ENCODE peak calls at places on chromosome 17, in ten cellular contexts. F is ELF-1; T is AG09319; G is stimulated activated CD8-positive, alpha-beta memory T cell treated with anti-CD3 and anti-CD28 coated beads, Interleukin-4, amount 100 ng/mL, for 4 hours; V is T-helper 2 cell; O is stimulated activated CD4-positive, alpha-beta T cell treated with anti-CD3 and anti-CD28 coated beads, Interleukin-4, amount 100 ng/mL, for 24 hours; P is occipital lobe; S is Ammon's horn; E is GM12864; R is activated T-helper 2 cell treated with anti-CD3 and anti-CD28 coated beads, Interferon-gamma antibody, Interleukin-2, Interleukin-4, amounts not matched to agents 10 μg/mL and 5 μg/mL and 100 μg/mL, durations not matched to agents 14 hours and 24 hours and 36 hours. D is an unnamed sample.

GRCh38 chr17:11514981-11515680 is 83.1 kb upstream of the DNAH9 start:
- DNase-seq in V (no peak), S (no peak), T (no peak), F (no peak), G (no peak), E (no peak), O (no peak), R (no peak), P (no peak), D (no peak)

GRCh38 chr17:30095507-30096244 is 20.9 kb upstream of the NSRP1 start:
- DNase-seq in G (no peak), S (peak), F (peak), P (no peak), R (no peak), E (no peak), O (no peak), V (no peak), T (peak), D (peak)

GRCh38 chr17:81906476-81907218 is 4.6 kb downstream of the PCYT2 start:
- DNase-seq in S (no peak), V (no peak), T (no peak), P (no peak), O (no peak), G (no peak), E (no peak), R (no peak), F (no peak), D (no peak)

GRCh38 chr17:79046501-79047280 is 22.7 kb downstream of the C1QTNF1 start:
- DNase-seq in O (no peak), T (no peak), G (no peak), E (no peak), S (no peak), V (no peak), P (no peak), F (no peak), R (no peak), D (no peak)

GRCh38 chr17:51481370-51481769 is 221.0 kb downstream of the UTP18 start:
- DNase-seq in R (no peak), F (no peak), T (no peak), V (no peak), P (no peak), E (no peak), G (no peak), O (no peak), S (no peak), D (no peak)

GRCh38 chr17:19288453-19288852 is 51.3 kb downstream of the EPN2 start:
- DNase-seq in S (peak), T (no peak), F (peak), R (no peak), O (no peak), E (no peak), G (no peak), P (no peak), V (no peak), D (no peak)

GRCh38 chr17:57394375-57394774 is 138.1 kb downstream of the MSI2 start:
- DNase-seq in F (no peak), T (no peak), P (no peak), R (no peak), G (no peak), E (no peak), O (no peak), V (no peak), S (no peak), D (no peak)

GRCh38 chr17:29918922-29919856 is 10.8 kb downstream of the SSH2 start:
- DNase-seq in G (no peak), P (no peak), E (no peak), O (no peak), S (no peak), R (no peak), F (no peak), V (no peak), T (no peak), D (no peak)

GRCh38 chr17:7839890-7840260 is 5.9 kb downstream of the KDM6B start:
- DNase-seq in R (no peak), V (no peak), F (no peak), O (peak), G (no peak), E (no peak), P (no peak), T (no peak), S (peak), D (no peak)

GRCh38 chr17:64081802-64082799 is 47.8 kb downstream of the ERN1 start:
- DNase-seq in F (no peak), O (peak), S (peak), P (no peak), E (peak), V (no peak), R (peak), T (peak), G (no peak), D (no peak)

GRCh38 chr17:49515196-49515770 is 20.2 kb downstream of the NGFR start:
- DNase-seq in G (no peak), T (peak), S (peak), O (no peak), P (peak), F (peak), E (peak), V (no peak), R (no peak), D (peak)

GRCh38 chr17:535165-535564 is 179.5 kb downstream of the VPS53 start:
- DNase-seq in S (no peak), F (no peak), O (no peak), P (no peak), R (no peak), G (no peak), T (no peak), E (no peak), V (no peak), D (no peak)

GRCh38 chr17:75250009-75250471 is 11.4 kb downstream of the GGA3 start:
- DNase-seq in F (peak), P (no peak), V (peak), O (peak), E (peak), R (peak), G (peak), S (no peak), T (no peak), D (no peak)

GRCh38 chr17:6479626-6480324 is 35.5 kb downstream of the PIMREG start:
- DNase-seq in V (no peak), P (no peak), T (no peak), G (no peak), S (no peak), O (no peak), E (no peak), R (no peak), F (peak), D (no peak)

D was measured in GDM1.